ENCODE peak calls at places on chromosomes 7 and 10, in eight cellular contexts. One of them, this sample, is unnamed.

GRCh38 chr7:107201795-107202450 is 33.1 kb downstream of the HBP1 start:
- DNase-seq in iris pigment epithelial cell: peak
- DNase-seq in activated effector memory CD4-positive, alpha-beta T cell treated with anti-CD3 and anti-CD28 coated beads, Interleukin-2, amount 50 U/mL, for 16 hours: peak
- DNase-seq in hypothalamus: no peak
- DNase-seq in stimulated activated CD8-positive, alpha-beta memory T cell treated with anti-CD3 and anti-CD28 coated beads, Interleukin-4, amount 100 ng/mL, for 48 hours: peak
- DNase-seq in brain microvascular endothelial cell: peak
- DNase-seq in MCF 10A: peak
- DNase-seq in AG10803: no peak
- DNase-seq in this sample: peak

GRCh38 chr7:83486957-83487356 is 162.0 kb downstream of the SEMA3E start:
- DNase-seq in hypothalamus: no peak
- DNase-seq in iris pigment epithelial cell: peak
- DNase-seq in AG10803: no peak
- DNase-seq in activated effector memory CD4-positive, alpha-beta T cell treated with anti-CD3 and anti-CD28 coated beads, Interleukin-2, amount 50 U/mL, for 16 hours: no peak
- DNase-seq in MCF 10A: no peak
- DNase-seq in brain microvascular endothelial cell: no peak
- DNase-seq in stimulated activated CD8-positive, alpha-beta memory T cell treated with anti-CD3 and anti-CD28 coated beads, Interleukin-4, amount 100 ng/mL, for 48 hours: no peak
- DNase-seq in this sample: peak

GRCh38 chr10:73818402-73818801 is 7.0 kb upstream of the NDST2 start:
- DNase-seq in MCF 10A: no peak
- DNase-seq in activated effector memory CD4-positive, alpha-beta T cell treated with anti-CD3 and anti-CD28 coated beads, Interleukin-2, amount 50 U/mL, for 16 hours: no peak
- DNase-seq in iris pigment epithelial cell: no peak
- DNase-seq in hypothalamus: no peak
- DNase-seq in brain microvascular endothelial cell: no peak
- DNase-seq in stimulated activated CD8-positive, alpha-beta memory T cell treated with anti-CD3 and anti-CD28 coated beads, Interleukin-4, amount 100 ng/mL, for 48 hours: no peak
- DNase-seq in AG10803: no peak
- DNase-seq in this sample: no peak

GRCh38 chr7:26958834-26959233 is 94.4 kb upstream of the SKAP2 start:
- DNase-seq in iris pigment epithelial cell: peak
- DNase-seq in activated effector memory CD4-positive, alpha-beta T cell treated with anti-CD3 and anti-CD28 coated beads, Interleukin-2, amount 50 U/mL, for 16 hours: no peak
- DNase-seq in AG10803: peak
- DNase-seq in hypothalamus: no peak
- DNase-seq in MCF 10A: peak
- DNase-seq in brain microvascular endothelial cell: peak
- DNase-seq in stimulated activated CD8-positive, alpha-beta memory T cell treated with anti-CD3 and anti-CD28 coated beads, Interleukin-4, amount 100 ng/mL, for 48 hours: no peak
- DNase-seq in this sample: peak

GRCh38 chr10:69228151-69228550 is 8.0 kb downstream of the HKDC1 start:
- DNase-seq in hypothalamus: no peak
- DNase-seq in iris pigment epithelial cell: no peak
- DNase-seq in brain microvascular endothelial cell: no peak
- DNase-seq in stimulated activated CD8-positive, alpha-beta memory T cell treated with anti-CD3 and anti-CD28 coated beads, Interleukin-4, amount 100 ng/mL, for 48 hours: no peak
- DNase-seq in MCF 10A: no peak
- DNase-seq in AG10803: no peak
- DNase-seq in activated effector memory CD4-positive, alpha-beta T cell treated with anti-CD3 and anti-CD28 coated beads, Interleukin-2, amount 50 U/mL, for 16 hours: no peak
- DNase-seq in this sample: no peak

GRCh38 chr7:112449353-112449752 is 907 bp upstream of the IFRD1 start:
- DNase-seq in brain microvascular endothelial cell: peak
- DNase-seq in stimulated activated CD8-positive, alpha-beta memory T cell treated with anti-CD3 and anti-CD28 coated beads, Interleukin-4, amount 100 ng/mL, for 48 hours: peak
- DNase-seq in MCF 10A: peak
- DNase-seq in iris pigment epithelial cell: peak
- DNase-seq in activated effector memory CD4-positive, alpha-beta T cell treated with anti-CD3 and anti-CD28 coated beads, Interleukin-2, amount 50 U/mL, for 16 hours: peak
- DNase-seq in hypothalamus: no peak
- DNase-seq in AG10803: no peak
- DNase-seq in this sample: peak

GRCh38 chr7:54769203-54769602 is 10.2 kb upstream of the SEC61G start:
- DNase-seq in activated effector memory CD4-positive, alpha-beta T cell treated with anti-CD3 and anti-CD28 coated beads, Interleukin-2, amount 50 U/mL, for 16 hours: no peak
- DNase-seq in iris pigment epithelial cell: peak
- DNase-seq in hypothalamus: no peak
- DNase-seq in stimulated activated CD8-positive, alpha-beta memory T cell treated with anti-CD3 and anti-CD28 coated beads, Interleukin-4, amount 100 ng/mL, for 48 hours: no peak
- DNase-seq in MCF 10A: no peak
- DNase-seq in AG10803: no peak
- DNase-seq in brain microvascular endothelial cell: no peak
- DNase-seq in this sample: peak

GRCh38 chr7:20959281-20959680 is 172.6 kb upstream of the SP8 start:
- DNase-seq in AG10803: no peak
- DNase-seq in iris pigment epithelial cell: no peak
- DNase-seq in MCF 10A: no peak
- DNase-seq in brain microvascular endothelial cell: no peak
- DNase-seq in hypothalamus: no peak
- DNase-seq in stimulated activated CD8-positive, alpha-beta memory T cell treated with anti-CD3 and anti-CD28 coated beads, Interleukin-4, amount 100 ng/mL, for 48 hours: no peak
- DNase-seq in activated effector memory CD4-positive, alpha-beta T cell treated with anti-CD3 and anti-CD28 coated beads, Interleukin-2, amount 50 U/mL, for 16 hours: no peak
- DNase-seq in this sample: no peak

GRCh38 chr10:31083765-31084184 is 52.1 kb upstream of the ZNF438 start:
- DNase-seq in brain microvascular endothelial cell: peak
- DNase-seq in stimulated activated CD8-positive, alpha-beta memory T cell treated with anti-CD3 and anti-CD28 coated beads, Interleukin-4, amount 100 ng/mL, for 48 hours: peak
- DNase-seq in MCF 10A: peak
- DNase-seq in AG10803: peak
- DNase-seq in activated effector memory CD4-positive, alpha-beta T cell treated with anti-CD3 and anti-CD28 coated beads, Interleukin-2, amount 50 U/mL, for 16 hours: peak
- DNase-seq in iris pigment epithelial cell: peak
- DNase-seq in hypothalamus: no peak
- DNase-seq in this sample: peak

GRCh38 chr10:24465899-24466615 is 257.1 kb downstream of the KIAA1217 start:
- DNase-seq in iris pigment epithelial cell: peak
- DNase-seq in hypothalamus: no peak
- DNase-seq in brain microvascular endothelial cell: peak
- DNase-seq in MCF 10A: peak
- DNase-seq in activated effector memory CD4-positive, alpha-beta T cell treated with anti-CD3 and anti-CD28 coated beads, Interleukin-2, amount 50 U/mL, for 16 hours: peak
- DNase-seq in AG10803: peak
- DNase-seq in stimulated activated CD8-positive, alpha-beta memory T cell treated with anti-CD3 and anti-CD28 coated beads, Interleukin-4, amount 100 ng/mL, for 48 hours: peak
- DNase-seq in this sample: peak

This sample was measured in LHCN-M2.